ENCODE peak calls at places on chromosomes 1 and 21, in four cellular contexts. X is right cardiac atrium; U is CD8-positive, alpha-beta T cell; P is psoas muscle. Y is an unnamed sample. For H3K4me1, the result is how much of the 10 kb centered on the place peaks cover.

GRCh38 chr1:54814148-54814498 is 13.0 kb upstream of the TTC22 start:
- DNase-seq in P (no peak), X (no peak), U (no peak), Y (peak)

GRCh38 chr1:247378334-247379073 is 37.5 kb upstream of the NLRP3 start:
- DNase-seq in X (no peak), U (no peak), P (no peak), Y (no peak)

GRCh38 chr1:164794310-164794709 is 235.3 kb downstream of the PBX1 start:
- DNase-seq in X (no peak), P (no peak), U (no peak), Y (no peak)

GRCh38 chr1:23977854-23978191 is 2.3 kb downstream of the SRSF10 start:
- DNase-seq in U (no peak), X (no peak), P (no peak), Y (no peak)

GRCh38 chr1:222546548-222547259 is 1.2 kb downstream of the HHIPL2 start:
- DNase-seq in P (no peak), U (no peak), X (no peak), Y (no peak)

GRCh38 chr1:153404768-153405167 is 11.6 kb upstream of the S100A7A start:
- DNase-seq in P (peak), X (peak), U (peak), Y (peak)

GRCh38 chr1:200342511-200343400 is 67.1 kb downstream of the ZNF281 start:
- DNase-seq in U (no peak), P (no peak), X (no peak), Y (no peak)

GRCh38 chr1:9200441-9200840 is 34.1 kb upstream of the H6PD start:
- DNase-seq in P (no peak), U (no peak), X (no peak), Y (no peak)

GRCh38 chr1:155202198-155202597 is 5.5 kb downstream of the THBS3 start:
- DNase-seq in X (no peak), U (no peak), P (peak), Y (no peak)

GRCh38 chr1:186655877-186656276 is 24.3 kb downstream of the PTGS2 start:
- DNase-seq in X (no peak), P (no peak), U (no peak), Y (no peak)

GRCh38 chr1:186658999-186659398 is 21.2 kb downstream of the PTGS2 start:
- DNase-seq in X (no peak), U (no peak), P (no peak), Y (no peak)

GRCh38 chr1:186662752-186663151 is 17.5 kb downstream of the PTGS2 start:
- DNase-seq in X (no peak), U (no peak), P (no peak), Y (no peak)

DNA sequence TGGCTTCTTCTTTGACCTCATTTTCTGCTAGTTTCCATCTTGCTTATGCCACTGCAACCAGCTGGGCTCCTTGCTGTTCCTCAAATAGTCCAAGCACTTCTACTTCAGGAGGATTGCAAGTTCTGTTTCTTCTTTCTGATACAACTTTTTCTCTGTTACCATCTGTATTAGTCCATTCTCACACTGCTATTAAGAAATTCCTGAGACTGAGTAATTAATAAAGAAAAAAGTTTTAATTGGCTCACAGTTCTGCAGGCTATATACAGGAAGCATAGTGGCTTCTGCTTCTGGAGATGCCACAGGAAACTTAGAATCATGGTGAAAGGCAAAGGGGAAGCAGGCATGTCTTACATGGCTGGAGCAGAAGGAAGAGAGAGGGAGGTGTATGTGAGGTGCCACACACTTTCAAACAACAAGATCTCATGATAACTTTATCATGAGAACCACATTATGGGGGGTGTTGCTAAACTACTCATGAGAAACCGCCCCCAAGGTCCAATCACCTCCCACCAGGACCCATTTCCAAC is 20.2 kb downstream of the PTGS2 start:
- DNase-seq in U (no peak), X (no peak), P (no peak), Y (no peak)
- H3K4me1 ChIP-seq in U (under half), X (under half), P (under half), Y (under half)

GRCh38 chr21:45381865-45382697 is 22.9 kb upstream of the COL18A1 start:
- DNase-seq in U (no peak), P (peak), X (peak), Y (no peak)

GRCh38 chr21:45382698-45383000 is 22.3 kb upstream of the COL18A1 start:
- DNase-seq in P (no peak), U (no peak), X (peak), Y (no peak)

GRCh38 chr21:45384656-45385548 is 20.1 kb upstream of the COL18A1 start:
- DNase-seq in P (peak), U (no peak), X (peak), Y (no peak)

GRCh38 chr21:45383615-45384201 is 21.3 kb upstream of the COL18A1 start:
- DNase-seq in X (peak), U (no peak), P (peak), Y (no peak)

DNA sequence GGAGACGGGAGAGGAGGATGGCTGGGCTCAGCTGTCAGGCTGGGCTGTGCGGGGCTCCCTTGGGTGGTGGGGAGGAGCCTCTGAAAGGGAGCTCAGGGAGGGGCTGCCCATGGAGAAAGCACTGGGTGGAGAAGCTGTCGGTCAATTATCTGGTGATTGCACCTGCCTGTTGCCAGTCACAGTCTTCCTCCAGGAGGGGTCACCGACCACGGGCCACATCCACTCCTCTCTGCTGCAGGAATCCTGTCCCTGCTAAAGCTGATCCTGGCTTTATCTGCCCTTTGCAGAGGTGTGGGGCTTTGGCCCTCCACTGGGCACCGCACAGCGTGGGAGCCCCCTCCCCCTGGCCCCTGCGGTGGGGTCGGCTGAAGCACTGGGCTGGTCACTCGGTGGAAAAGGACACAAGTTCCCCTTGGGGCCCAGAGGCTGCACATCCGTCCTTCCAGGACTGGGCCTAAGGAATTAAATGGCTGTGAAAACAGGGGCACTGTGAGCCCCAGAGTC is 21.8 kb upstream of the COL18A1 start:
- DNase-seq in U (no peak), X (peak), P (peak), Y (no peak)
- H3K4me3 ChIP-seq in U (no peak), X (no peak), P (no peak), Y (no peak)

GRCh38 chr1:201499795-201500669 is 6.9 kb downstream of the CSRP1 start:
- DNase-seq in U (no peak), P (no peak), X (peak), Y (peak)
- H3K4me1 ChIP-seq in U (under half), P (under half), X (under half), Y (under half)

DNA sequence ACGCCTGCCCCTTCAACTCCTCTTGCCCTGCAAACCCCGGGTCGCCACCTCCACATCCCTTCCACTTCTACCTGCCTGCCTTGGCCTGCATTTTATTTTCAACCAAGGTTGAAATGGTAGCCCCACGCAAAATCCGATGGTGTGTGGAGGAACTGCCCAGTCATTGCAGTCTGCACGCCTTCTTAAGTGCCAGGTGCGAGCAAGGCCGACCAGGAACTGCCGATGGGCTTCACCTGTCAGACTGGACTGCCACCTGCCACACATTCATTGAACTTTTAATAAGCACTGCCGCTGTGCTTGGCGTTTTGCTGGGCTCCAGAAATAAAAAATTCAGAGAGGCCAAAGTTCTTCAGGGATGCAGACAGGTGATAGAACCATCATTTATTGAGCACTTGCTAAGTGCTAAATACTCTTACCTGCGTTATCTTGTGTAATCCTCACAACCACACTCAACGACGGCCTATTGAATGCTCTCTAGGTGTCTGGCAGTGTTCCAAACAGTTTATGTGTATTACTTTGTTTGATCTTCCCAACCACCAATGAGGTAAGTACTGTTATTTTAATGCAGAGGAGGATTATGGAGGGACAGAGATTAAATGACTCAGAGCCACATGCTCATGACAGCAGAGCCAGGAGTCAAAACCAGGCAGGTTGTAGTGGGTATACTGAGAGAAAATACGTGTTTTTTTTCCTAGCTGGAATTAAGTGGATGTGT is 36.2 kb downstream of the CACHD1 start:
- DNase-seq in X (no peak), U (no peak), P (peak), Y (peak)
- H3K4me3 ChIP-seq in X (peak), U (peak), P (peak), Y (peak)

GRCh38 chr21:45513003-45513706 is 29.1 kb downstream of the SLC19A1 start:
- DNase-seq in X (peak), U (no peak), P (peak), Y (no peak)

GRCh38 chr21:45514311-45515021 is 27.8 kb downstream of the SLC19A1 start:
- DNase-seq in U (no peak), X (peak), P (peak), Y (no peak)

GRCh38 chr21:45515241-45516061 is 26.8 kb downstream of the SLC19A1 start:
- DNase-seq in X (peak), P (peak), U (no peak), Y (no peak)

GRCh38 chr21:45512626-45513002 is 29.6 kb downstream of the SLC19A1 start:
- DNase-seq in U (no peak), P (peak), X (peak), Y (no peak)

DNA sequence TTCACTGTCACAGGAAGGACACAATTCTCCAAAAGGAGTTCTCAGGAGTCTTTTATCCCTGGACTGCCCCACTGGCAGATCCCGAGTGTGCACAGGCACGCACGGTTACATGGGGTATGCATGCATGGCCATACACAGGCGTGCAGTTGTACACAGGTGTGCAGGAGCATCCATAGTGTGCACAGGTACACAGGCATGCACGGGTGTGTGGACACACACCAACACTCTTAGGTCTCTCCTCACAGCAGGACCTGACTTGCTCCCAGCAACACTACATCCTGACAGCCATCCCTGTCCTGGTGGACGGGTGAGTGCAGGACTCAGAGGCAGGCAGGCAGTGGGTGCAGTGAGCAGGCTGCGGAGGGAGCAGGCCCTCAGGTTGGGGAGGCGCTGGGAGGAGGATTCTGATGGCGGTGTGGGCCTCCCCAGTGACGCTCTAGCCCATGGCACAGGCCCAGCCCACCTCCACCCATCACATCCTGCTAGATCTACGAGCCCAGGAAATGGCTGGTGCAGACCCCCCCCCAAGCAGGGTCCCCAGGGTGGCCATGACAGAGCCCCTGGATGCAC is 28.4 kb downstream of the SLC19A1 start:
- DNase-seq in P (no peak), U (no peak), X (peak), Y (no peak)
- H3K4me1 ChIP-seq in P (under half), U (under half), X (under half), Y (under half)

DNA sequence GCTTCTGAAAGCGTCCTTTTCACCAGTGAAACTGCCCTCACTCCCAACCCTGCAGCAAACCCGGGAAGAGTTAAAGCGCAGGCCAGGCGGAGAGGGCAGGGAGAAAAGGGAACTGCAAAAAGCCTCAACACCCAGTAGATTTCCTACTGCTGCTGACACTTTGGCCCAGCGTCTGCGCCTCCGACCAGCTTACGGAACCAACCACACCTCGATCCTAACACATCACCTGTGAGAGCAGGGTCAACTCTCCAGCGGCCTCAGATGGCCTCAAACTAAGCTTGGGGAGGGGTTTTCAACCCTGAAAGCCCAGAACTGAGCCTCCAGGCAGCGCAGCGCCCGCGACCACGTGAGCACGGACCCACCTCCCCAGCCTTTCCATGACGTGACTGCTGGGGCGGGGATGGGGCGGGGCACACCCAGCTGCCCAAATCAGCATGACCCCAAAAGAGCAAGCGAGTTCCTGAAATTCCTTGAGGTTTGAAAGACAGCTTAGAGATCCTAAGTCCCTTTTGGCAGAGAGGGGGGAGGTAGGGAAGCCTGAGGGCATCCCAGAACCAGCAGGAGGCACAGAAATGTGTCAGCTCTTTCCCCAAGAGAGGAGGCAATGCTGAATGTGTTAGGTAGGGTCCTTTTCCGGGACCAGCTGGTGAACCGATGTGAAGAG is 59.1 kb downstream of the ITPKB start:
- DNase-seq in X (peak), P (peak), U (peak), Y (peak)
- H3K4me3 ChIP-seq in X (peak), P (peak), U (peak), Y (no peak)